ENCODE peak calls at places on chromosomes 16 and 17, in seven cellular contexts. M, G, J, F, C, A and Z are unnamed samples.
A peak's percentile ranks its signal among the peaks of the same experiment; 100 is the strongest.

GRCh38 chr17:4219241-4219640 is 44.5 kb downstream of the ANKFY1 start:
- DNase-seq in M (no peak), G (no peak), J (no peak), F (no peak), C (no peak), A (no peak), Z (no peak)

GRCh38 chr16:22366889-22367288 is 7.5 kb downstream of the CDR2 start:
- DNase-seq in M (no peak), G (no peak), J (no peak), F (no peak), C (no peak), A (no peak), Z (no peak)

GRCh38 chr16:20610892-20611349 is 34.8 kb upstream of the ACSM2B start:
- DNase-seq in M (no peak), G (no peak), J (no peak), F (no peak), C (no peak), A (no peak), Z (no peak)

GRCh38 chr17:64147110-64148016 is 17.4 kb upstream of the ERN1 start:
- DNase-seq in M (no peak), G (no peak), J (peak; percentile 37), F (no peak), C (no peak), A (peak; percentile 35), Z (no peak)

GRCh38 chr17:69320210-69320907 is 6.6 kb downstream of the ABCA5 start:
- DNase-seq in M (no peak), G (no peak), J (no peak), F (no peak), C (no peak), A (no peak), Z (no peak)

GRCh38 chr16:9503251-9503986 is 412.0 kb downstream of the HAPSTR1 start:
- DNase-seq in M (no peak), G (no peak), J (no peak), F (no peak), C (no peak), A (no peak), Z (no peak)

GRCh38 chr16:8818499-8819270 is 21.0 kb downstream of the PMM2 start:
- DNase-seq in M (no peak), G (no peak), J (no peak), F (no peak), C (no peak), A (no peak), Z (no peak)

GRCh38 chr17:19904412-19904811 is 36.7 kb upstream of the ULK2 start:
- DNase-seq in M (no peak), G (no peak), J (no peak), F (no peak), C (no peak), A (no peak), Z (no peak)

GRCh38 chr16:58009856-58010416 is 8.7 kb downstream of the USB1 start:
- DNase-seq in M (no peak), G (no peak), J (no peak), F (peak; percentile 21), C (no peak), A (no peak), Z (no peak)

GRCh38 chr16:77700846-77701245 is 21.5 kb upstream of the NUDT7 start:
- DNase-seq in M (no peak), G (no peak), J (no peak), F (no peak), C (no peak), A (no peak), Z (no peak)

GRCh38 chr16:9316615-9317014 is 225.2 kb downstream of the HAPSTR1 start:
- DNase-seq in M (no peak), G (no peak), J (no peak), F (no peak), C (no peak), A (no peak), Z (no peak)

GRCh38 chr16:78697426-78697825 is 598.0 kb downstream of the WWOX start:
- DNase-seq in M (no peak), G (no peak), J (no peak), F (no peak), C (no peak), A (no peak), Z (no peak)

GRCh38 chr16:1105888-1106620 is 10.0 kb upstream of the C1QTNF8 start:
- DNase-seq in M (peak; percentile 81), G (no peak), J (peak; percentile 71), F (peak; percentile 71), C (peak; percentile 30), A (peak; percentile 85), Z (peak; percentile 2)

GRCh38 chr16:58670177-58670576 is 14.4 kb downstream of the SLC38A7 start:
- DNase-seq in M (no peak), G (no peak), J (no peak), F (no peak), C (no peak), A (no peak), Z (no peak)

GRCh38 chr16:23124315-23124714 is 24.9 kb downstream of the USP31 start:
- DNase-seq in M (no peak), G (peak; percentile 61), J (peak; percentile 52), F (no peak), C (no peak), A (peak; percentile 77), Z (peak; percentile 71)

DNA sequence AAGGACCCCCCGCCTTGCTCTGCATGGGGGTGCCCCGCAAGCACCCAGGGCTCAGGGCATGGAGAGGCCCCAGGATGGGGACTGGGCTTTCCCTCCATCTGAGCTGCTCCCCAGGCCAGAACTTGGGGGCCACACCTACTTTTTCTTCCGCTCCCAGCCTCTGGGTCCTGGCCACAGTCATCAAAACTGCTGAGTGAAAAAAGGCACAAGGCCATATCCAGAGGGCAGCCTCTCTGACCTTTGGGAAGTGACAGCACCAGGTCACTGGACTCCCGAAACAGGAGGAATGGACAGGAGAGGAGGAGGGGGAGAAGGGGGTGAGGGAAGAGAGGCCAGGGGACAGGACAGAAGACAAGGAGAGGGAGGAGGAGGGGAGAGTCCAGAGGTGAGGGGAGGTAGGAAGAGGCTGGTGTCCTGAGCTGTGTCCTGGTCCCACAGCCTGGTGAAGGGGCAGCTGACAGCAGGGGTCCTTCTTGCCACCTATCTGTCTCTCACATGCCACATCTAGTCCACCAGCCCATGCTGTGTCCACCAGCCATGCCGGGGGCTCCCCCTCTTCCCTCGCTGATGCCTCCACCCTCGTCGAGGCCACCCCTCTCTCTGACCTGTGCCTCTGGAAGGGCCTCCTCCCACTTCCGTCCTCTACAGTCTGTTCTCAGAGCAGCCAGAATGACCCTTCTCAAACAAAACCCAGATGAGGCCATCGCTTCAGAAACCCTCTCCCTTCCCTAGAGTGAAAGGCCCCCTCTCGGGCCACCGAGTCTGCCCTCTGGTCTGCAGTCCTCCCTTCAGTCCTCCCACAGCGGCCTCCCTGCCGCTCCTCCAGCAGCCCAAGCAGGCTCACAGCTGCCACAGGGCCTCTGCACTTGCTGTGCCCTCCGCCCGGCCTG is 73.9 kb upstream of the TOB1 start:
- DNase-seq in M (no peak), G (no peak), J (no peak), F (no peak), C (no peak), A (no peak), Z (no peak)
- H3K27ac ChIP-seq in M (no peak overlapping the region), G (no peak overlapping the region), J (peak overlapping the region; percentile 56), F (no peak overlapping the region), C (no peak overlapping the region), A (no peak overlapping the region), Z (no peak overlapping the region)

DNA sequence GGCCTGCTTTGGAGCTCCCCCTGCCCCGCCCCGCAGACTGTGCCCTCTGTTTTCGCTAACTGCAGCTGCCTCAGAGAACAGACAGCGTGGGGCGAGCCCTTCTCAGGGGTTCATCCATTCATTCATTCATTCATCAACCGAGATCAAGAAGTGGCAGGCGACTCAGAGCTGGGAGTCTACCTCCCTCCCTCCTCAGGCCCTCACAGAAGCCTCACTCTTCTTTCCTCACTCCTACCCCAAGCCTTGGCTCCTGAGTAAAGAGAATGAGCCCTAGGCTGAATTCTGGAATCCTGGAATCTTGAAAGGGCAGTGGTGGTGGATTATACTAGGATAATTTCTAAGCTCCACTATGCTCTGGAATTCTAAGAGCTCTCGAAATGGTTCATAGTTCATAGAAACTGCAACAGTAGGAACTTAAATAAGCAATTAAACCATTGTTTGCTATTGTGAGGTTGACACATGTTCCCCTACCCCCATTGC is 2.3 kb upstream of the DLX3 start:
- DNase-seq in M (peak; percentile 45), G (no peak), J (peak; percentile 32), F (no peak), C (no peak), A (no peak), Z (no peak)
- H3K27ac ChIP-seq in M (no peak overlapping the region), G (no peak overlapping the region), J (peak overlapping the region; percentile 81), F (no peak overlapping the region), C (no peak overlapping the region), A (peak overlapping the region; percentile 68), Z (no peak overlapping the region)

DNA sequence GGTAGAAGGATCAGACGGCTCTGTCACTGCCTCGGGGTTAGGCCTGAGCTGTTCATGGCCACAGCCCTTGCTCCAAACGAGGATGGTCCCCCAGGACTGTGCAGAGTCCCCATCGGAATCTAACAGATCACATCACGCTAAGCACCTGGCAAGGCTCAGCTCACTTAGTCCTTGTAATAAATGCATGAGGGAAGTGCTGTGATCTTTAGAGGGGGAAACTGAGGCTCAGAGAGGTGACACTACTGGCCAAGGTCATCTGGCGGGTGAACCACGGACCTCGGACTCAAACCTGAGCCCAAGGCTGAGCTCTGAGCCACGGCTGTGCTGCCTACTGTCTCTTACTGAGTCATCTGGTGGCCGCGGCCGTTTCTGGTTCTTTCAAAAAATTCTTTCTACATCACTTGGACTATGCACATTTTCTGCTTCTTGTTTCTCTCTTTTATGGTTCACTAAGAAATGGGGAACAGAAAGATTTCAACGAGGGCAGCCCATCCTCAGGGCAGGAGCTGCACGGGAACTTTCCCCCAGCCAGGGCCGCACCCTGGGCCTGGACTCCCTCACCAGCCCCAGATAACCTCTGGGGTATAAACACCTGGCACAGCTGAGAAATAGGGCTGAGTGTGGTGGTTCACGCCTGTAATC is 55.6 kb downstream of the COTL1 start:
- DNase-seq in M (no peak), G (no peak), J (no peak), F (no peak), C (no peak), A (no peak), Z (no peak)
- H3K27ac ChIP-seq in M (no peak overlapping the region), G (no peak overlapping the region), J (no peak overlapping the region), F (no peak overlapping the region), C (no peak overlapping the region), A (no peak overlapping the region), Z (no peak overlapping the region)

GRCh38 chr16:14179116-14179515 is 108.0 kb downstream of the MRTFB start:
- DNase-seq in M (no peak), G (no peak), J (no peak), F (no peak), C (no peak), A (no peak), Z (no peak)

GRCh38 chr16:14181371-14182050 is 110.4 kb downstream of the MRTFB start:
- DNase-seq in M (no peak), G (no peak), J (peak; percentile 75), F (no peak), C (no peak), A (peak; percentile 67), Z (peak; percentile 44)

GRCh38 chr16:14186007-14186953 is 115.2 kb downstream of the MRTFB start:
- DNase-seq in M (peak; percentile 45), G (peak; percentile 32), J (peak; percentile 50), F (peak; percentile 27), C (no peak), A (no peak), Z (no peak)

GRCh38 chr16:14180431-14181059 is 109.4 kb downstream of the MRTFB start:
- DNase-seq in M (peak; percentile 49), G (no peak), J (peak; percentile 19), F (no peak), C (no peak), A (no peak), Z (no peak)

DNA sequence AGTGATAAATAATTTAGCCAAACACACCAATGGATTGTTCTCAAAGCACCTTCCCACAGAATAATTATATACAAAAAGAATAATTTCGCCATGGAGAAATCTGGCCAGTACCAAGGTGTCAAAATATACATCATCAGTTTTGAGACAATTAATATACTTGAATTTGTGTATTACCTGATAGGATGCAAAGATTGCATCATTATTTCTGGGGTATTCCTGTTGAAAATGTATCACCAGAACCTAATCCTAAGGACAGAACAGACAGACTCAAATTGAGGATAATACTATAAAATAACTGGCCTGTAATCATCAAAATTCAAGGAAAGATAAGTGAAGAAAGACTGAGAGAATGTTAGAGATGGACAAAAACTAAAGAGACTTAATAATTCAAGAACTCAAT is 111.9 kb downstream of the MRTFB start:
- DNase-seq in M (no peak), G (no peak), J (no peak), F (no peak), C (no peak), A (no peak), Z (no peak)
- H3K27ac ChIP-seq in M (no peak overlapping the region), G (no peak overlapping the region), J (peak overlapping the region; percentile 75), F (no peak overlapping the region), C (no peak overlapping the region), A (no peak overlapping the region), Z (no peak overlapping the region)